ENCODE peak calls at places on chromosomes 5 and 9, in nine cellular contexts. S is epithelial cell of esophagus, P is GM12878, Q is mammary epithelial cell, B is WERI-Rb-1, C is mucosa of descending colon, Z is fibroblast of mammary gland, F is foreskin fibroblast, Y is heart left ventricle. J is an unnamed sample.

GRCh38 chr5:62475072-62475471 is 62.5 kb downstream of the IPO11 start:
- DNase-seq in Q (peak), Y (no peak), F (peak), C (no peak), S (peak), B (no peak), P (no peak), Z (peak), J (no peak)

GRCh38 chr9:95762322-95762721 is 113.2 kb upstream of the ERCC6L2 start:
- DNase-seq in S (no peak), P (no peak), Z (no peak), B (no peak), C (no peak), F (no peak), Q (no peak), Y (no peak), J (no peak)

GRCh38 chr9:136596630-136597031 is 50.8 kb upstream of the NOTCH1 start:
- DNase-seq in S (no peak), Z (no peak), Y (no peak), P (no peak), B (no peak), Q (no peak), C (peak), F (no peak), J (no peak)

GRCh38 chr5:37738057-37738691 is 101.7 kb downstream of the GDNF start:
- DNase-seq in B (no peak), P (peak), S (peak), Z (peak), F (peak), Y (no peak), C (no peak), Q (peak), J (no peak)

GRCh38 chr5:174145821-174146220 is 100.3 kb downstream of the NSG2 start:
- DNase-seq in P (no peak), B (no peak), Q (no peak), F (peak), C (no peak), Z (peak), Y (no peak), S (no peak), J (no peak)

GRCh38 chr5:68200288-68200687 is 15.3 kb upstream of the PIK3R1 start:
- DNase-seq in F (no peak), S (no peak), C (no peak), B (no peak), Z (no peak), P (no peak), Y (no peak), Q (no peak), J (no peak)

GRCh38 chr9:96777539-96777864 is 385 bp downstream of the ZNF510 start:
- DNase-seq in B (no peak), Z (no peak), P (no peak), Y (no peak), F (no peak), S (no peak), C (no peak), Q (no peak), J (no peak)

GRCh38 chr9:130111805-130112204 is 58.1 kb downstream of the GPR107 start:
- DNase-seq in Y (no peak), S (no peak), F (no peak), C (no peak), P (no peak), Z (no peak), Q (no peak), B (peak), J (no peak)

GRCh38 chr9:135230817-135231520 is 143.5 kb downstream of the OLFM1 start:
- DNase-seq in P (no peak), Y (peak), S (no peak), C (peak), Z (no peak), Q (no peak), B (no peak), F (no peak), J (no peak)

GRCh38 chr9:22214497-22215031 is 205.5 kb upstream of the CDKN2B start:
- DNase-seq in Q (peak), Z (peak), Y (no peak), B (no peak), F (peak), C (no peak), P (no peak), S (peak), J (no peak)

GRCh38 chr9:37960631-37961030 is 56.7 kb upstream of the SLC25A51 start:
- DNase-seq in B (no peak), C (no peak), Z (no peak), P (no peak), S (no peak), Q (no peak), Y (no peak), F (no peak), J (no peak)

GRCh38 chr9:136228107-136228875 is 17.3 kb downstream of the QSOX2 start:
- DNase-seq in S (peak), P (no peak), C (no peak), Z (peak), F (peak), B (no peak), Q (peak), Y (no peak), J (no peak)

GRCh38 chr5:66796306-66797292 is 200.4 kb downstream of the MAST4 start:
- DNase-seq in C (no peak), P (no peak), Y (no peak), Q (no peak), B (peak), S (peak), F (peak), Z (peak), J (no peak)

GRCh38 chr9:96137666-96138429 is 164.1 kb downstream of the HSD17B3 start:
- DNase-seq in B (no peak), Q (no peak), F (peak), C (no peak), S (no peak), P (no peak), Z (no peak), Y (no peak), J (no peak)

GRCh38 chr5:132773601-132774355 is 3.3 kb downstream of the SEPTIN8 start:
- DNase-seq in C (no peak), B (peak), Y (no peak), S (no peak), Q (no peak), Z (no peak), P (no peak), F (no peak), J (no peak)

GRCh38 chr9:124180557-124180956 is 77.2 kb upstream of the NEK6 start:
- DNase-seq in C (no peak), Q (no peak), Z (peak), B (no peak), S (peak), Y (no peak), P (no peak), F (peak), J (no peak)

GRCh38 chr9:105044458-105044857 is 116.5 kb upstream of the ABCA1 start:
- DNase-seq in B (no peak), Q (no peak), F (no peak), Y (peak), P (no peak), Z (no peak), C (no peak), S (no peak), J (no peak)

GRCh38 chr5:78803386-78803785 is 154.8 kb upstream of the LHFPL2 start:
- DNase-seq in B (no peak), F (peak), C (peak), Q (no peak), P (no peak), Y (peak), S (no peak), Z (peak), J (peak)

GRCh38 chr5:50967388-50968039 is 301.1 kb downstream of the PARP8 start:
- DNase-seq in P (no peak), Y (peak), Q (no peak), F (peak), S (no peak), B (no peak), C (no peak), Z (no peak), J (no peak)

GRCh38 chr5:171316258-171317121 is 7.4 kb downstream of the TLX3 start:
- DNase-seq in C (no peak), P (no peak), Y (no peak), B (no peak), Z (no peak), Q (no peak), S (no peak), F (peak), J (no peak)

GRCh38 chr9:136255166-136255538 is 9.5 kb upstream of the QSOX2 start:
- DNase-seq in F (peak), Y (no peak), C (no peak), Q (peak), P (no peak), S (peak), B (no peak), Z (peak), J (no peak)

GRCh38 chr9:86503926-86504325 is 149.7 kb upstream of the TUT7 start:
- DNase-seq in S (no peak), Z (no peak), B (no peak), P (no peak), F (no peak), C (no peak), Y (no peak), Q (no peak), J (no peak)

GRCh38 chr9:32394381-32395049 is 10.1 kb downstream of the ACO1 start:
- DNase-seq in C (no peak), Z (peak), Y (no peak), P (no peak), S (peak), B (no peak), F (peak), Q (peak), J (no peak)

GRCh38 chr9:93058357-93059096 is at the start of gene SUSD3:
- DNase-seq in F (peak), P (peak), Q (no peak), B (no peak), Y (peak), C (peak), S (peak), Z (peak), J (no peak)

GRCh38 chr9:68949271-68950000 is 64.5 kb downstream of the PRKACG start:
- DNase-seq in B (peak), Q (peak), P (peak), S (peak), Y (no peak), C (no peak), F (no peak), Z (peak), J (no peak)

GRCh38 chr9:126952180-126952960 is 37.8 kb downstream of the RALGPS1 start:
- DNase-seq in B (no peak), Z (peak), Q (no peak), F (no peak), P (no peak), C (no peak), S (no peak), Y (no peak), J (no peak)

GRCh38 chr5:14266171-14266570 is 123.0 kb downstream of the TRIO start:
- DNase-seq in C (no peak), F (no peak), S (no peak), Z (no peak), Y (no peak), P (no peak), B (no peak), Q (no peak), J (no peak)

GRCh38 chr5:125274938-125275759 is 528.7 kb upstream of the ZNF608 start:
- DNase-seq in Y (no peak), P (no peak), S (no peak), Q (no peak), Z (peak), B (no peak), F (no peak), C (no peak), J (no peak)

GRCh38 chr5:119614838-119615237 is 14.5 kb upstream of the FAM170A start:
- DNase-seq in Z (no peak), Q (no peak), Y (no peak), P (no peak), B (no peak), S (no peak), F (no peak), C (no peak), J (no peak)

GRCh38 chr5:34868736-34869135 is 29.8 kb downstream of the TTC23L start:
- DNase-seq in Z (no peak), F (no peak), Q (no peak), B (no peak), S (no peak), C (no peak), Y (no peak), P (no peak), J (no peak)

GRCh38 chr5:33180900-33181299 is 259.9 kb upstream of the TARS1 start:
- DNase-seq in Q (peak), P (no peak), S (peak), C (no peak), Y (no peak), F (peak), B (no peak), Z (peak), J (no peak)

GRCh38 chr5:67202830-67203229 is 6.2 kb upstream of the CD180 start:
- DNase-seq in Y (no peak), B (no peak), F (no peak), C (no peak), Z (no peak), Q (peak), S (no peak), P (no peak), J (no peak)

GRCh38 chr9:134211811-134212460 is 47.6 kb upstream of the RNU6ATAC start:
- DNase-seq in Y (peak), C (peak), S (no peak), Z (no peak), Q (no peak), F (no peak), B (no peak), P (no peak), J (no peak)

GRCh38 chr9:127154390-127155191 is 32.2 kb upstream of the ANGPTL2 start:
- DNase-seq in F (peak), P (peak), C (no peak), B (no peak), S (no peak), Y (peak), Q (no peak), Z (peak), J (peak)

GRCh38 chr5:178426326-178427130 is 163.7 kb downstream of the COL23A1 start:
- DNase-seq in F (no peak), Q (no peak), B (no peak), P (no peak), Z (no peak), C (no peak), S (no peak), Y (no peak), J (no peak)

GRCh38 chr5:87009146-87009545 is 258.5 kb upstream of the RASA1 start:
- DNase-seq in Z (peak), B (no peak), F (peak), Y (no peak), Q (no peak), C (no peak), S (no peak), P (no peak), J (no peak)

GRCh38 chr5:155655569-155655968 is 642.0 kb downstream of the KIF4B start:
- DNase-seq in Z (no peak), Y (no peak), C (no peak), P (no peak), S (no peak), Q (no peak), B (no peak), F (no peak), J (no peak)

GRCh38 chr9:123924727-123925126 is 5.2 kb downstream of the DENND1A start:
- DNase-seq in Z (no peak), B (no peak), Y (no peak), C (no peak), Q (no peak), F (no peak), S (no peak), P (no peak), J (no peak)

GRCh38 chr5:82349651-82350050 is 71.5 kb upstream of the RPS23 start:
- DNase-seq in F (peak), S (peak), Q (no peak), P (no peak), Y (no peak), C (no peak), B (peak), Z (peak), J (no peak)

GRCh38 chr5:82345108-82345507 is 67.0 kb upstream of the RPS23 start:
- DNase-seq in S (no peak), Y (no peak), B (no peak), Z (no peak), F (no peak), C (no peak), P (no peak), Q (no peak), J (no peak)

GRCh38 chr5:82346376-82347212 is 68.4 kb upstream of the RPS23 start:
- DNase-seq in B (peak), Q (no peak), S (no peak), C (no peak), F (peak), Y (no peak), Z (no peak), P (no peak), J (no peak)

GRCh38 chr5:82348749-82349148 is 70.6 kb upstream of the RPS23 start:
- DNase-seq in S (no peak), Y (no peak), F (peak), Z (peak), B (no peak), C (no peak), P (no peak), Q (no peak), J (no peak)

DNA sequence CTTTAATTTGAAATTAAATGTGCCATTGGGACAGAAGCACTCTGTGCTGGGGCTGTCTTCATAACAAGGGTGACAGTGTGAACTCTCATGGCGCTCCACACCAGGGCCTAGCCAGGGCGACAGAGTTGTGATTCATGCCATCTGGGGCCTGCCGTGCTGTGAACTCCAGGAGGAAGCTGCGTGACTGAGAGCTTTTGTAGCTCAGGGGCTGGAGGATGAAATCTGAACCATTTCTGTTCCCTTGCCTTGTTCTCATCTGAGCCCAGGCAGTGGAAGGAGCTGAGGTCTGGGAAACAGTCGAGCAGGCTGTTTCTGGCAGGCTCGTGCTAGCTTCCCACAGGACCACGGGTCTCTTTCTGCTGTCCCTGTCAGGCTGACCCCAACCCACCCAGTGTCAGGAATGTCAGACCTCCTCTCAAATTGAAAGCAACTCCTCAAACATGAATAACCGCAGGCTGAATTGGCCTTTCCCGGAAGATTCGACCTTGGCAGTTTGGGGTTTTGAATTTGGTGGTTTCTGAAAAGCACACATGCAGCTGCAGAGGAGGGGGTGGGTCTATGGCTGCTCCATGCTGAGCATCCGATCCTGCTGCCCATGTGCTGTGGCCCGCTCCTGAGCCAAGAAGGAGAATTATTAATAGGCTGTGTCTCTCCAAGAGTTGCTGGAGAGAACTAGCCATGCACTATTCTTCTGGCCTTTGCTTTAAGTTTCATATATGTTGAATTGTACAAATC is 69.2 kb upstream of the RPS23 start:
- DNase-seq in Y (no peak), F (peak), S (peak), Z (peak), Q (no peak), B (no peak), C (no peak), P (no peak), J (peak)
- H3K4me3 ChIP-seq in Y (no peak), F (peak), S (no peak), Z (no peak), Q (no peak), B (no peak), C (no peak), P (no peak), J (no peak)

GRCh38 chr9:98773721-98774120 is 22.6 kb downstream of the ANKS6 start:
- DNase-seq in P (no peak), S (no peak), Y (no peak), F (no peak), C (no peak), Z (no peak), B (no peak), Q (no peak), J (no peak)
- TF ChIP-seq CTCF in P (no peak), S (no peak), Y (no peak), F (no peak), C (no peak), Z (no peak), B (peak), Q (no peak), J (no peak)

GRCh38 chr5:179906795-179907569 is 715 bp downstream of the TBC1D9B start:
- DNase-seq in P (no peak), B (no peak), S (peak), Y (no peak), F (peak), Z (peak), C (peak), Q (peak), J (no peak)

GRCh38 chr5:179909224-179909623 is 1.5 kb upstream of the TBC1D9B start:
- DNase-seq in C (no peak), Z (no peak), Y (no peak), B (no peak), Q (no peak), P (no peak), F (no peak), S (no peak), J (no peak)

GRCh38 chr5:179907570-179908324 is at the start of gene TBC1D9B:
- DNase-seq in C (peak), P (no peak), Q (peak), Z (peak), F (peak), B (peak), S (peak), Y (peak), J (peak)

GRCh38 chr5:179906294-179906794 is 1.4 kb downstream of the TBC1D9B start:
- DNase-seq in C (peak), Y (no peak), F (no peak), Z (no peak), P (no peak), B (no peak), S (no peak), Q (no peak), J (no peak)

GRCh38 chr5:179908528-179908927 is 831 bp upstream of the TBC1D9B start:
- DNase-seq in F (no peak), P (no peak), B (peak), Q (no peak), S (no peak), Z (no peak), Y (no peak), C (peak), J (no peak)
- H3K4me3 ChIP-seq in F (no peak), P (no peak), B (no peak), Q (no peak), S (no peak), Z (no peak), Y (peak), C (no peak), J (no peak)

GRCh38 chr9:14661421-14662059 is 31.7 kb downstream of the ZDHHC21 start:
- DNase-seq in C (no peak), Z (peak), F (peak), S (peak), P (no peak), Y (no peak), Q (peak), B (no peak), J (no peak)
- TF ChIP-seq CTCF in C (no peak), Z (peak), F (peak), S (peak), P (peak), Y (peak), Q (peak), B (peak), J (peak)

J was measured in right atrium auricular region.